ENCODE peak calls at places on chromosomes 4 and X, in seven cellular contexts. Y, K, B, J, X, D and F are unnamed samples.

GRCh38 chr4:13542577-13543042 is 1.7 kb downstream of the NKX3-2 start:
- DNase-seq in Y (no peak), B (no peak), J (no peak), K (no peak), D (no peak), X (no peak), F (no peak)

GRCh38 chrX:39969099-39969825 is 128.5 kb downstream of the BCOR start:
- DNase-seq in B (no peak), Y (no peak), K (no peak), J (no peak), D (peak), X (no peak), F (no peak)

GRCh38 chr4:27412617-27413016 is 552.0 kb downstream of the STIM2 start:
- DNase-seq in J (no peak), Y (no peak), X (no peak), D (no peak), B (no peak), K (no peak), F (no peak)

GRCh38 chr4:647481-647880 is 22.1 kb downstream of the PDE6B start:
- DNase-seq in J (no peak), B (no peak), X (no peak), K (no peak), D (no peak), Y (no peak), F (no peak)

GRCh38 chr4:148834804-148835598 is 392.8 kb upstream of the NR3C2 start:
- DNase-seq in X (no peak), D (no peak), K (no peak), J (no peak), Y (peak), B (no peak), F (no peak)

GRCh38 chrX:110992611-110993010 is 103.4 kb upstream of the PAK3 start:
- DNase-seq in B (peak), X (no peak), D (peak), J (peak), Y (peak), K (peak), F (peak)

GRCh38 chr4:142322996-142323395 is 523.1 kb downstream of the INPP4B start:
- DNase-seq in X (no peak), K (no peak), D (no peak), J (no peak), B (no peak), Y (no peak), F (no peak)

GRCh38 chrX:34300871-34301270 is 168.8 kb upstream of the FAM47A start:
- DNase-seq in K (peak), J (peak), B (peak), D (no peak), Y (peak), X (no peak), F (peak)

GRCh38 chrX:23373129-23373804 is 38.6 kb downstream of the PTCHD1 start:
- DNase-seq in D (no peak), X (no peak), Y (peak), B (peak), J (no peak), K (no peak), F (peak)

GRCh38 chrX:42129541-42129940 is 206.2 kb upstream of the CASK start:
- DNase-seq in D (no peak), K (no peak), B (no peak), Y (no peak), X (no peak), J (no peak), F (no peak)

GRCh38 chr4:56288663-56289062 is 98.6 kb downstream of the AASDH start:
- DNase-seq in J (no peak), Y (no peak), D (no peak), X (no peak), K (no peak), B (no peak), F (no peak)

GRCh38 chr4:26433556-26433955 is 56.7 kb downstream of the CCKAR start:
- DNase-seq in K (no peak), J (no peak), Y (peak), B (no peak), X (no peak), D (no peak), F (no peak)

GRCh38 chrX:119410027-119410819 is 11.1 kb downstream of the SLC25A43 start:
- DNase-seq in B (no peak), K (no peak), D (peak), X (no peak), J (peak), Y (peak), F (no peak)

GRCh38 chrX:100407147-100407783 is 2.8 kb downstream of the PCDH19 start:
- DNase-seq in D (no peak), B (no peak), K (no peak), Y (no peak), J (no peak), X (no peak), F (no peak)

GRCh38 chrX:22196151-22196550 is 76.6 kb upstream of the CBLL2 start:
- DNase-seq in K (no peak), B (no peak), X (no peak), D (no peak), J (peak), Y (no peak), F (no peak)

GRCh38 chrX:141405486-141405877 is 163.2 kb upstream of the SPANXC start:
- DNase-seq in X (no peak), D (no peak), B (no peak), K (no peak), J (no peak), Y (peak), F (no peak)

GRCh38 chr4:20987191-20987590 is 286.9 kb downstream of the PACRGL start:
- DNase-seq in B (no peak), J (no peak), D (no peak), Y (no peak), K (no peak), X (no peak), F (no peak)

GRCh38 chr4:23001478-23001877 is 308.7 kb downstream of the GBA3 start:
- DNase-seq in J (no peak), X (no peak), Y (no peak), K (no peak), D (no peak), B (no peak), F (no peak)

GRCh38 chrX:124332481-124333424 is at the start of gene TEX13D:
- DNase-seq in K (no peak), J (no peak), B (no peak), Y (no peak), D (no peak), X (no peak), F (no peak)

GRCh38 chrX:123990169-123990568 is 28.7 kb downstream of the STAG2 start:
- DNase-seq in B (no peak), D (no peak), K (no peak), J (no peak), X (no peak), Y (no peak), F (no peak)

GRCh38 chr4:42892413-42892812 is at the start of gene GRXCR1:
- DNase-seq in D (no peak), K (no peak), X (no peak), Y (no peak), B (no peak), J (no peak), F (no peak)

GRCh38 chr4:81369898-81370297 is 101.8 kb downstream of the RASGEF1B start:
- DNase-seq in Y (no peak), J (no peak), B (no peak), D (no peak), X (no peak), K (no peak), F (no peak)

GRCh38 chrX:121858867-121859647 is 811.6 kb downstream of the GLUD2 start:
- DNase-seq in J (no peak), X (no peak), Y (no peak), D (no peak), B (no peak), K (no peak), F (no peak)

GRCh38 chr4:157115613-157116340 is 39.8 kb downstream of the GLRB start:
- DNase-seq in Y (peak), J (peak), X (no peak), D (no peak), K (no peak), B (no peak), F (no peak)

GRCh38 chr4:68907230-68907629 is 44.4 kb downstream of the UGT2A3 start:
- DNase-seq in B (no peak), K (no peak), Y (no peak), J (no peak), D (no peak), X (no peak), F (no peak)

GRCh38 chr4:77662396-77662795 is 56.8 kb downstream of the CXCL13 start:
- DNase-seq in D (no peak), K (no peak), B (no peak), J (no peak), X (no peak), Y (no peak), F (no peak)

GRCh38 chrX:94302446-94302845 is 628.4 kb downstream of the FAM133A start:
- DNase-seq in K (no peak), J (no peak), B (no peak), Y (no peak), D (no peak), X (no peak), F (no peak)

GRCh38 chrX:69151898-69152297 is 13.4 kb downstream of the PJA1 start:
- DNase-seq in B (no peak), D (no peak), Y (no peak), K (no peak), X (no peak), J (no peak), F (no peak)

GRCh38 chr4:48346594-48346993 is 5.3 kb downstream of the SLAIN2 start:
- DNase-seq in J (no peak), X (no peak), K (no peak), Y (no peak), D (no peak), B (no peak), F (no peak)

GRCh38 chr4:183801460-183802168 is 103.5 kb upstream of the STOX2 start:
- DNase-seq in J (no peak), Y (no peak), K (no peak), X (no peak), B (no peak), D (no peak), F (no peak)

GRCh38 chrX:44072631-44073030 is 99.4 kb upstream of the NDP start:
- DNase-seq in X (no peak), D (no peak), J (no peak), K (no peak), B (no peak), Y (no peak), F (no peak)

GRCh38 chr4:41177016-41177415 is 37.3 kb downstream of the APBB2 start:
- DNase-seq in K (no peak), J (peak), Y (peak), D (no peak), X (no peak), B (peak), F (no peak)

GRCh38 chr4:151555151-151555945 is 146.4 kb downstream of the FHIP1A start:
- DNase-seq in Y (no peak), X (no peak), J (no peak), D (no peak), K (no peak), B (no peak), F (no peak)

GRCh38 chr4:56655627-56656345 is 25.3 kb downstream of the HOPX start:
- DNase-seq in Y (no peak), J (no peak), X (peak), D (no peak), B (peak), K (no peak), F (no peak)

GRCh38 chr4:79898055-79898454 is 175.0 kb downstream of the ANTXR2 start:
- DNase-seq in K (no peak), X (no peak), D (no peak), B (no peak), Y (no peak), J (no peak), F (no peak)

GRCh38 chr4:124486423-124486822 is 226.1 kb downstream of the ANKRD50 start:
- DNase-seq in X (no peak), J (no peak), B (no peak), Y (no peak), D (no peak), K (no peak), F (no peak)

GRCh38 chr4:105698607-105699006 is 9.9 kb downstream of the INTS12 start:
- DNase-seq in K (no peak), J (no peak), X (no peak), Y (no peak), D (no peak), B (no peak), F (no peak)